ENCODE peak calls at places on chromosomes 16 and 17, in four cellular contexts. One of them, this sample, is unnamed.
A peak's percentile ranks its signal among the peaks of the same experiment; 100 is the strongest.

GRCh38 chr17:80773243-80773991 is 218.2 kb upstream of the CHMP6 start:
- DNase-seq in cardiac muscle cell: no peak
- DNase-seq in fibroblast of pulmonary artery: no peak
- DNase-seq in adrenal gland: peak; percentile 85
- DNase-seq in this sample: peak; percentile 29

GRCh38 chr17:1058423-1059130 is 61.6 kb downstream of the TIMM22 start:
- DNase-seq in cardiac muscle cell: no peak
- DNase-seq in fibroblast of pulmonary artery: peak; percentile 55
- DNase-seq in adrenal gland: peak; percentile 74
- DNase-seq in this sample: peak; percentile 24

GRCh38 chr16:31148281-31148728 is 1.6 kb downstream of the PRSS36 start:
- DNase-seq in cardiac muscle cell: no peak
- DNase-seq in fibroblast of pulmonary artery: no peak
- DNase-seq in adrenal gland: no peak
- DNase-seq in this sample: no peak

GRCh38 chr17:77728871-77729270 is 229.6 kb upstream of the TNRC6C start:
- DNase-seq in cardiac muscle cell: no peak
- DNase-seq in fibroblast of pulmonary artery: no peak
- DNase-seq in adrenal gland: peak; percentile 9
- DNase-seq in this sample: no peak

GRCh38 chr16:66914541-66914940 is 4.1 kb downstream of the CDH16 start:
- DNase-seq in cardiac muscle cell: no peak
- DNase-seq in fibroblast of pulmonary artery: no peak
- DNase-seq in adrenal gland: no peak
- DNase-seq in this sample: no peak

GRCh38 chr16:10743227-10743609 is 424 bp upstream of the NUBP1 start:
- DNase-seq in cardiac muscle cell: no peak
- DNase-seq in fibroblast of pulmonary artery: no peak
- DNase-seq in adrenal gland: no peak
- DNase-seq in this sample: no peak

GRCh38 chr17:37483311-37484039 is 6.2 kb upstream of the DUSP14 start:
- DNase-seq in cardiac muscle cell: no peak
- DNase-seq in fibroblast of pulmonary artery: peak; percentile 89
- DNase-seq in adrenal gland: peak; percentile 52
- DNase-seq in this sample: peak; percentile 95

GRCh38 chr16:57004387-57005250 is 15.3 kb downstream of the NLRC5 start:
- DNase-seq in cardiac muscle cell: no peak
- DNase-seq in fibroblast of pulmonary artery: no peak
- DNase-seq in adrenal gland: no peak
- DNase-seq in this sample: no peak

GRCh38 chr17:4230142-4230541 is 33.6 kb downstream of the ANKFY1 start:
- DNase-seq in cardiac muscle cell: peak; percentile 83
- DNase-seq in fibroblast of pulmonary artery: peak; percentile 99
- DNase-seq in adrenal gland: peak; percentile 83
- DNase-seq in this sample: peak; percentile 99

GRCh38 chr17:21357281-21357680 is 18.9 kb upstream of the KCNJ12 start:
- DNase-seq in cardiac muscle cell: no peak
- DNase-seq in fibroblast of pulmonary artery: no peak
- DNase-seq in adrenal gland: no peak
- DNase-seq in this sample: no peak

GRCh38 chr17:248337-249235 is 67.1 kb upstream of the DOC2B start:
- DNase-seq in cardiac muscle cell: no peak
- DNase-seq in fibroblast of pulmonary artery: no peak
- DNase-seq in adrenal gland: peak; percentile 24
- DNase-seq in this sample: no peak

GRCh38 chr17:46968224-46968834 is 10.7 kb downstream of the RPRML start:
- DNase-seq in cardiac muscle cell: no peak
- DNase-seq in fibroblast of pulmonary artery: no peak
- DNase-seq in adrenal gland: no peak
- DNase-seq in this sample: no peak

GRCh38 chr16:81551821-81552304 is 107.3 kb downstream of the CMIP start:
- DNase-seq in cardiac muscle cell: no peak
- DNase-seq in fibroblast of pulmonary artery: peak; percentile 84
- DNase-seq in adrenal gland: peak; percentile 93
- DNase-seq in this sample: no peak

GRCh38 chr17:65556014-65556909 is 5.2 kb downstream of the AXIN2 start:
- DNase-seq in cardiac muscle cell: peak; percentile 92
- DNase-seq in fibroblast of pulmonary artery: peak; percentile 72
- DNase-seq in adrenal gland: peak; percentile 90
- DNase-seq in this sample: peak; percentile 73

GRCh38 chr17:75983501-75984181 is 4.6 kb downstream of the TEN1 start:
- DNase-seq in cardiac muscle cell: no peak
- DNase-seq in fibroblast of pulmonary artery: no peak
- DNase-seq in adrenal gland: peak; percentile 77
- DNase-seq in this sample: peak; percentile 37

GRCh38 chr17:9002610-9003354 is 18.5 kb upstream of the NTN1 start:
- DNase-seq in cardiac muscle cell: peak; percentile 37
- DNase-seq in fibroblast of pulmonary artery: no peak
- DNase-seq in adrenal gland: peak; percentile 14
- DNase-seq in this sample: no peak

GRCh38 chr17:9004961-9005285 is 16.4 kb upstream of the NTN1 start:
- DNase-seq in cardiac muscle cell: no peak
- DNase-seq in fibroblast of pulmonary artery: no peak
- DNase-seq in adrenal gland: no peak
- DNase-seq in this sample: no peak

GRCh38 chr17:9003355-9004131 is 17.8 kb upstream of the NTN1 start:
- DNase-seq in cardiac muscle cell: no peak
- DNase-seq in fibroblast of pulmonary artery: no peak
- DNase-seq in adrenal gland: peak; percentile 14
- DNase-seq in this sample: no peak

GRCh38 chr17:9006175-9006767 is 15.0 kb upstream of the NTN1 start:
- DNase-seq in cardiac muscle cell: no peak
- DNase-seq in fibroblast of pulmonary artery: no peak
- DNase-seq in adrenal gland: no peak
- DNase-seq in this sample: no peak

DNA sequence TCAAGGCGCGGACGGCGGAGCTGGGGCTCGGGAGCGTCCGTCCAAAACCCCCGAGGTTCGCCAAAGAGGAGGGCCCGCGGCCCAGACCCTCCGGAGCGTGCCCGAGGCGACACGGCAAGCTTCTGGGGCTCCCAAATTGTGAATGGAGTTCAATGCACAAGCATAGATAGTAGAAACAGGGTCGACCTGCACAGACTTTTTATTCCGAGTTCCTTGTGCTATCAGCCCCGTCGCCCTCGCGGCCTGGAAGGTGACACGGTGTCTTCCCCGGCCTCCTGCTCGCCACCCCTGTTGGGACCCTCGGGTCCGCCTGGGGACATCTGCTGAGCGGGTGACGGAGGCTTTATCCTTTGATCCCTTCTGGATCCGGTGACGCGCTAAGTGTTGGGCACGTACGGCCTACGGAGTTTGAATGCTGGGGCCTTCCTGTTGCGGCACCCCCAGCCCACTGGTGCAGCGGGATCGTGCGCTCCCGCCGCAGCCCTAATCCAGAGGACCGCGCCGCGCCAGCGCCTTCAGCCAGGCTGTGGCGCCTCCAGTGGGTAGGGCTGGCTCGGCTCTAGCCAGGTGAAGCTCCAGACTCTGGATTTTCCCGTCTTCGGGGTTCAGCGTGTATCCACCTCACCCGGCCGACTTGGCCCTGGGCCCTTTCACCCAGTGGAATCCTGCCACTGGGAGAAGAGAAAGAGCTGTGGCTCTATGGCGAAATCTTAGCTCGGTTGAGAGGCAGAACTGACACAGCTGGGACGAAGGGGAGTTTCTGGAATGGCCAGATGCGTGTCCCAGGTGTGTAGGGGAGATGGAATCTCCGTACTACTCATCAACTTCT is 17.0 kb upstream of the NTN1 start:
- DNase-seq in cardiac muscle cell: no peak
- DNase-seq in fibroblast of pulmonary artery: no peak
- DNase-seq in adrenal gland: peak; percentile 28
- DNase-seq in this sample: no peak
- H3K4me3 ChIP-seq in cardiac muscle cell: peak overlapping the region; percentile 9
- H3K4me3 ChIP-seq in fibroblast of pulmonary artery: no peak overlapping the region
- H3K4me3 ChIP-seq in adrenal gland: no peak overlapping the region
- H3K4me3 ChIP-seq in this sample: no peak overlapping the region

GRCh38 chr16:68592466-68593337 is 52.4 kb upstream of the CDH3 start:
- DNase-seq in cardiac muscle cell: no peak
- DNase-seq in fibroblast of pulmonary artery: peak; percentile 16
- DNase-seq in adrenal gland: no peak
- DNase-seq in this sample: no peak
- TF ChIP-seq CTCF in cardiac muscle cell: peak; percentile 24
- TF ChIP-seq CTCF in fibroblast of pulmonary artery: peak; percentile 36
- TF ChIP-seq CTCF in adrenal gland: no peak
- TF ChIP-seq CTCF in this sample: no peak

DNA sequence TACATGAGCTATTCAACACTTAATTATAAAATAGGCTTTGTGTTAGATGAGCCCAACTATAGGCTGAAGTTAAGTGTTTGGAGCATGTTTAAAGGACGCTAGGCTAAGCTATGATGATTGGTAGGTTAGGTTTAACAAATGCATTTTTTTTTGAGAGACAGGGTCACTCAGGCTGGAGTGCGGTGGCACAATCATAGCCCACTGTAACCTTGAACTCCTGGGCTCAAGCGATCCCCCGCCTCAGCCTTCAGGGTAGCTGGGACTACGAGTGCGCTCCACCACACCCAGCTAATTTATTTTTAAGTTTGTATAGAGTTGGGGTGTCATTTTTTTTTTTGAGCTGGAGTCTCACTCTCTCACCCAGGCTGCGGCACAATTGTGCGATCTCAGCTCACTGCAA is 19.3 kb upstream of the GPRC5C start:
- DNase-seq in cardiac muscle cell: no peak
- DNase-seq in fibroblast of pulmonary artery: no peak
- DNase-seq in adrenal gland: no peak
- DNase-seq in this sample: no peak
- H3K4me3 ChIP-seq in cardiac muscle cell: no peak overlapping the region
- H3K4me3 ChIP-seq in fibroblast of pulmonary artery: no peak overlapping the region
- H3K4me3 ChIP-seq in adrenal gland: no peak overlapping the region
- H3K4me3 ChIP-seq in this sample: no peak overlapping the region

DNA sequence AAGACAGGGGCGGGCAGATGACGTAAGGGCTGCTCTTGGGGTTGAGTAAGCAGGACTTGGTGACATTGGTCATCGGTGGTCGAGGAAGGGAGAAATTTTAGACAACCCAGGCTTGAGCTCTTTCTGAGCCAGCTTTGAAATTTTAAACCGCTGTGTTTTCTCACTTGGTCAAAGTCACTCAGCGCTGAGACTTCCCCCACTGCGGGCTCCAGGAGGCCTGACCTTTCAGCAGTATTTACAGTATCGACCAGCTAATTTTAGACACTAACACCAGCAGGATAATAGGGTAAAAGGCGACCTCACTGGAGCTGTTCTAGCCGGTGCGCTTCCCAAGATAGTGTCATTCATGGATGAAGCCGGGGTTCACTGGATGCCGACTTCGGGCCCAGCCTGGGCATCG is 29.7 kb upstream of the WSCD1 start:
- DNase-seq in cardiac muscle cell: peak; percentile 24
- DNase-seq in fibroblast of pulmonary artery: no peak
- DNase-seq in adrenal gland: no peak
- DNase-seq in this sample: no peak
- TF ChIP-seq CTCF in cardiac muscle cell: no peak
- TF ChIP-seq CTCF in fibroblast of pulmonary artery: no peak
- TF ChIP-seq CTCF in adrenal gland: no peak
- TF ChIP-seq CTCF in this sample: no peak

GRCh38 chr16:89093602-89094251 is at the start of gene ACSF3:
- DNase-seq in cardiac muscle cell: peak; percentile 75
- DNase-seq in fibroblast of pulmonary artery: peak; percentile 53
- DNase-seq in adrenal gland: peak; percentile 75
- DNase-seq in this sample: peak; percentile 52
- H3K4me3 ChIP-seq in cardiac muscle cell: peak within 1 kb of the TSS; percentile 84
- H3K4me3 ChIP-seq in fibroblast of pulmonary artery: peak within 1 kb of the TSS; percentile 81
- H3K4me3 ChIP-seq in adrenal gland: peak within 1 kb of the TSS; percentile 5
- H3K4me3 ChIP-seq in this sample: peak within 1 kb of the TSS; percentile 80

GRCh38 chr17:50807014-50807413 is 28.4 kb upstream of the WFIKKN2 start:
- DNase-seq in cardiac muscle cell: no peak
- DNase-seq in fibroblast of pulmonary artery: peak; percentile 43
- DNase-seq in adrenal gland: no peak
- DNase-seq in this sample: no peak

GRCh38 chr17:50807675-50808074 is 27.7 kb upstream of the WFIKKN2 start:
- DNase-seq in cardiac muscle cell: no peak
- DNase-seq in fibroblast of pulmonary artery: no peak
- DNase-seq in adrenal gland: no peak
- DNase-seq in this sample: no peak

GRCh38 chr17:50805486-50805885 is 29.9 kb upstream of the WFIKKN2 start:
- DNase-seq in cardiac muscle cell: no peak
- DNase-seq in fibroblast of pulmonary artery: no peak
- DNase-seq in adrenal gland: no peak
- DNase-seq in this sample: no peak

GRCh38 chr17:50808413-50808812 is 27.0 kb upstream of the WFIKKN2 start:
- DNase-seq in cardiac muscle cell: no peak
- DNase-seq in fibroblast of pulmonary artery: no peak
- DNase-seq in adrenal gland: no peak
- DNase-seq in this sample: no peak

DNA sequence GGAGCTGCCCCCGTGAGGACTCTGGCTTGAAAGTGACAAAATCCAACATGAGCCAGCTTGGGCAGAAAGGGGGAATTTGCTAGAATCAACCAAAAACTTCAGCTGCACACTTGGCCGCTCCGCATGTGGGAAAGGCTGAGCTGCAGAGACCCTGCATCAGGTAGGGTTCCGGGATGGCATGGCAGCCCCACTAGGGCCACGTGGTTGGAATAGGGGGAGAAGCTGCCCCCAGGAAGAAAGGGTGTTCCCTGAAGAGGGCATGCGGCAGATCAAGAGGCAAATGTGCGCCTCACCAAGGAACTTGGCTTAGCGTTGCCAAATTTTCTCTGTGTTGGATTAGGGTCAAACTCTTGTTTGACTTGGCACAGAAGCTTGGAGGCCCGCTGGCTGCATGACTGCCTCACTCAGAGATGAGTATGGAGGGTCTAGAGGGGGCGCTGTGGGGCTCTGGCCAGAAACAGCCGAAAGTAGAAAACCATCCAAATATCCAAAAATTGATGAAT is 29.2 kb upstream of the WFIKKN2 start:
- DNase-seq in cardiac muscle cell: no peak
- DNase-seq in fibroblast of pulmonary artery: peak; percentile 23
- DNase-seq in adrenal gland: no peak
- DNase-seq in this sample: no peak
- TF ChIP-seq CTCF in cardiac muscle cell: peak; percentile 35
- TF ChIP-seq CTCF in fibroblast of pulmonary artery: no peak
- TF ChIP-seq CTCF in adrenal gland: no peak
- TF ChIP-seq CTCF in this sample: no peak

DNA sequence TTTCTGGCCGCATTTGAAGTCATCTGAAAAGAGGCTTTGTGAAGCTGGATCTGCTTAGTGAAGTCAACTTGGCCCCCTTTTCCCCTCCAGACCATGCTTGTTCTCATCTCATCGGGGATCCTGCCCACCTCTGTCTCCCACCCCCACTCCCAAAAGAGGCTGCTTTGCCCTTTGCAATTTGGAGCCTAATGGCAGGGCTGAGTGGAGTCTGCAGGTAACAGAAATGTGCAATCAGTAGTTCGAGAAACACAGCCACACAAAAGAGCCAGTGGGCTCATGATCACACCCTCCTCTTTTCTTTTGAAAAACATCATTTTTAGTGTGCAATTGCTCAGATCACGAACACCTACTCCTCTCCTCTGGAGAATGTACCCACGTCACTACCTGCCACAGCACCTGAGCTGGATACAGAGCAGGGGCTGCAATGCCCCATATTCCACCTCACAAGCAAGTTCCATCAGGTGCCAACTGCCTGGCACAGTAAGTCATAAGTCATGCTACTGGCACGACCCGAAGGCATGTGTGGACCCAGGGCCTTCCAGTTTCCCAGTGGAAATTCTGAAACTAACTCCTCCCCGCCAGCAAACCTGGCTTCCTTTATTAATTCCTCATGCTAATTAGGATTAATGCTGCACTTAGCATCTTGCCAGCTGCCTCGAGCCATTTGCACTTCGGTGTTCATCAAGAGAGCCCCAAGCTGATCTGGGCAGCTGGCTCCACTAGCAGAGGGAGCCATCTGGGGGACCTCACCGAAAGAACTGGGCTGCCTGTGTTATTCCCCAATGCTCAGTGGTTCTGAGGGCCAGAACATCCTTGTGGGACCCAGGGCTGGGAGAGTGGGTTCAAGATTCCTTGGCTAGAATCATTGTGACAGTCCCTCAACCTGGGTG is 2.3 kb downstream of the CACNG4 start:
- DNase-seq in cardiac muscle cell: no peak
- DNase-seq in fibroblast of pulmonary artery: no peak
- DNase-seq in adrenal gland: no peak
- DNase-seq in this sample: no peak
- H3K4me3 ChIP-seq in cardiac muscle cell: peak overlapping the region; percentile 19
- H3K4me3 ChIP-seq in fibroblast of pulmonary artery: no peak overlapping the region
- H3K4me3 ChIP-seq in adrenal gland: no peak overlapping the region
- H3K4me3 ChIP-seq in this sample: no peak overlapping the region